ENCODE peak calls at places on chromosomes 4 and X, in nine cellular contexts. One of them, this sample, is unnamed.

GRCh38 chr4:73864365-73864764 is 4.8 kb upstream of the CXCL1 start:
- DNase-seq in lower leg skin: no peak
- DNase-seq in erythroblast: no peak
- DNase-seq in A549: no peak
- DNase-seq in adrenal gland: no peak
- DNase-seq in ovary: no peak
- DNase-seq in endothelial cell of umbilical vein: peak
- DNase-seq in esophagus squamous epithelium: no peak
- DNase-seq in thyroid gland: peak
- DNase-seq in this sample: no peak

GRCh38 chrX:69069876-69070275 is 95.4 kb downstream of the PJA1 start:
- DNase-seq in adrenal gland: no peak
- DNase-seq in endothelial cell of umbilical vein: no peak
- DNase-seq in A549: no peak
- DNase-seq in lower leg skin: peak
- DNase-seq in ovary: no peak
- DNase-seq in thyroid gland: no peak
- DNase-seq in esophagus squamous epithelium: no peak
- DNase-seq in erythroblast: no peak
- DNase-seq in this sample: no peak

GRCh38 chr4:114383721-114384120 is 214.9 kb upstream of the UGT8 start:
- DNase-seq in A549: no peak
- DNase-seq in ovary: no peak
- DNase-seq in erythroblast: no peak
- DNase-seq in adrenal gland: no peak
- DNase-seq in thyroid gland: no peak
- DNase-seq in endothelial cell of umbilical vein: peak
- DNase-seq in esophagus squamous epithelium: no peak
- DNase-seq in lower leg skin: no peak
- DNase-seq in this sample: no peak

GRCh38 chr4:70892086-70892769 is 9.9 kb upstream of the MOB1B start:
- DNase-seq in erythroblast: no peak
- DNase-seq in A549: no peak
- DNase-seq in endothelial cell of umbilical vein: no peak
- DNase-seq in adrenal gland: peak
- DNase-seq in esophagus squamous epithelium: peak
- DNase-seq in thyroid gland: peak
- DNase-seq in ovary: no peak
- DNase-seq in lower leg skin: peak
- DNase-seq in this sample: no peak

GRCh38 chrX:10108288-10108687 is 48.5 kb upstream of the CLCN4 start:
- DNase-seq in lower leg skin: no peak
- DNase-seq in adrenal gland: no peak
- DNase-seq in thyroid gland: no peak
- DNase-seq in erythroblast: no peak
- DNase-seq in esophagus squamous epithelium: no peak
- DNase-seq in ovary: no peak
- DNase-seq in A549: no peak
- DNase-seq in endothelial cell of umbilical vein: no peak
- DNase-seq in this sample: no peak

GRCh38 chrX:115289465-115289864 is at the start of gene LUZP4:
- DNase-seq in esophagus squamous epithelium: no peak
- DNase-seq in thyroid gland: no peak
- DNase-seq in erythroblast: no peak
- DNase-seq in endothelial cell of umbilical vein: no peak
- DNase-seq in A549: no peak
- DNase-seq in lower leg skin: no peak
- DNase-seq in adrenal gland: no peak
- DNase-seq in ovary: no peak
- DNase-seq in this sample: no peak

GRCh38 chrX:129622757-129623301 is 31.9 kb downstream of the APLN start:
- DNase-seq in thyroid gland: no peak
- DNase-seq in A549: no peak
- DNase-seq in ovary: no peak
- DNase-seq in adrenal gland: no peak
- DNase-seq in endothelial cell of umbilical vein: peak
- DNase-seq in erythroblast: no peak
- DNase-seq in lower leg skin: no peak
- DNase-seq in esophagus squamous epithelium: no peak
- DNase-seq in this sample: no peak

GRCh38 chr4:175412744-175413143 is 399.3 kb downstream of the GPM6A start:
- DNase-seq in lower leg skin: no peak
- DNase-seq in esophagus squamous epithelium: no peak
- DNase-seq in ovary: no peak
- DNase-seq in thyroid gland: no peak
- DNase-seq in erythroblast: no peak
- DNase-seq in endothelial cell of umbilical vein: no peak
- DNase-seq in adrenal gland: no peak
- DNase-seq in A549: no peak
- DNase-seq in this sample: no peak

GRCh38 chr4:112881842-112882241 is 167.6 kb upstream of the ANK2 start:
- DNase-seq in esophagus squamous epithelium: no peak
- DNase-seq in A549: no peak
- DNase-seq in thyroid gland: no peak
- DNase-seq in erythroblast: no peak
- DNase-seq in ovary: peak
- DNase-seq in adrenal gland: no peak
- DNase-seq in lower leg skin: no peak
- DNase-seq in endothelial cell of umbilical vein: no peak
- DNase-seq in this sample: no peak

GRCh38 chr4:21577066-21577465 is 371.5 kb downstream of the KCNIP4 start:
- DNase-seq in ovary: no peak
- DNase-seq in thyroid gland: no peak
- DNase-seq in A549: no peak
- DNase-seq in erythroblast: no peak
- DNase-seq in endothelial cell of umbilical vein: no peak
- DNase-seq in lower leg skin: no peak
- DNase-seq in adrenal gland: no peak
- DNase-seq in esophagus squamous epithelium: no peak
- DNase-seq in this sample: no peak

GRCh38 chr4:73816814-73817213 is 19.7 kb upstream of the CXCL6 start:
- DNase-seq in erythroblast: no peak
- DNase-seq in A549: no peak
- DNase-seq in esophagus squamous epithelium: no peak
- DNase-seq in adrenal gland: no peak
- DNase-seq in endothelial cell of umbilical vein: peak
- DNase-seq in lower leg skin: no peak
- DNase-seq in ovary: no peak
- DNase-seq in thyroid gland: no peak
- DNase-seq in this sample: no peak

GRCh38 chr4:26458104-26458503 is 32.2 kb downstream of the CCKAR start:
- DNase-seq in ovary: no peak
- DNase-seq in esophagus squamous epithelium: no peak
- DNase-seq in endothelial cell of umbilical vein: no peak
- DNase-seq in A549: no peak
- DNase-seq in thyroid gland: no peak
- DNase-seq in adrenal gland: no peak
- DNase-seq in erythroblast: no peak
- DNase-seq in lower leg skin: no peak
- DNase-seq in this sample: no peak

GRCh38 chr4:98283219-98284199 is 22.3 kb downstream of the RAP1GDS1 start:
- DNase-seq in lower leg skin: no peak
- DNase-seq in thyroid gland: no peak
- DNase-seq in adrenal gland: no peak
- DNase-seq in A549: no peak
- DNase-seq in erythroblast: no peak
- DNase-seq in ovary: no peak
- DNase-seq in endothelial cell of umbilical vein: no peak
- DNase-seq in esophagus squamous epithelium: no peak
- DNase-seq in this sample: no peak

GRCh38 chr4:69026974-69027373 is 69.3 kb upstream of the UGT2B7 start:
- DNase-seq in endothelial cell of umbilical vein: no peak
- DNase-seq in lower leg skin: no peak
- DNase-seq in ovary: no peak
- DNase-seq in adrenal gland: no peak
- DNase-seq in A549: no peak
- DNase-seq in thyroid gland: no peak
- DNase-seq in erythroblast: no peak
- DNase-seq in esophagus squamous epithelium: no peak
- DNase-seq in this sample: no peak

GRCh38 chr4:73413294-73413755 is 9.2 kb downstream of the ALB start:
- DNase-seq in erythroblast: no peak
- DNase-seq in thyroid gland: no peak
- DNase-seq in endothelial cell of umbilical vein: no peak
- DNase-seq in ovary: no peak
- DNase-seq in adrenal gland: no peak
- DNase-seq in esophagus squamous epithelium: no peak
- DNase-seq in A549: no peak
- DNase-seq in lower leg skin: no peak
- DNase-seq in this sample: no peak

GRCh38 chr4:30912098-30912719 is 192.0 kb downstream of the PCDH7 start:
- DNase-seq in lower leg skin: no peak
- DNase-seq in thyroid gland: no peak
- DNase-seq in erythroblast: no peak
- DNase-seq in A549: no peak
- DNase-seq in adrenal gland: no peak
- DNase-seq in endothelial cell of umbilical vein: no peak
- DNase-seq in esophagus squamous epithelium: no peak
- DNase-seq in ovary: no peak
- DNase-seq in this sample: no peak

GRCh38 chr4:158171456-158171790 is 1.4 kb downstream of the GASK1B start:
- DNase-seq in erythroblast: no peak
- DNase-seq in thyroid gland: no peak
- DNase-seq in esophagus squamous epithelium: no peak
- DNase-seq in endothelial cell of umbilical vein: peak
- DNase-seq in A549: no peak
- DNase-seq in lower leg skin: no peak
- DNase-seq in ovary: no peak
- DNase-seq in adrenal gland: no peak
- DNase-seq in this sample: no peak

GRCh38 chr4:1831331-1831730 is 24.6 kb downstream of the LETM1 start:
- DNase-seq in ovary: no peak
- DNase-seq in A549: no peak
- DNase-seq in lower leg skin: no peak
- DNase-seq in erythroblast: no peak
- DNase-seq in thyroid gland: no peak
- DNase-seq in esophagus squamous epithelium: no peak
- DNase-seq in adrenal gland: no peak
- DNase-seq in endothelial cell of umbilical vein: no peak
- DNase-seq in this sample: no peak
- TF ChIP-seq POLR2A in ovary: no peak
- TF ChIP-seq POLR2A in A549: no peak
- TF ChIP-seq POLR2A in lower leg skin: no peak
- TF ChIP-seq POLR2A in erythroblast: no peak
- TF ChIP-seq POLR2A in thyroid gland: no peak
- TF ChIP-seq POLR2A in esophagus squamous epithelium: no peak
- TF ChIP-seq POLR2A in adrenal gland: no peak
- TF ChIP-seq POLR2A in endothelial cell of umbilical vein: no peak
- TF ChIP-seq POLR2A in this sample: no peak

DNA sequence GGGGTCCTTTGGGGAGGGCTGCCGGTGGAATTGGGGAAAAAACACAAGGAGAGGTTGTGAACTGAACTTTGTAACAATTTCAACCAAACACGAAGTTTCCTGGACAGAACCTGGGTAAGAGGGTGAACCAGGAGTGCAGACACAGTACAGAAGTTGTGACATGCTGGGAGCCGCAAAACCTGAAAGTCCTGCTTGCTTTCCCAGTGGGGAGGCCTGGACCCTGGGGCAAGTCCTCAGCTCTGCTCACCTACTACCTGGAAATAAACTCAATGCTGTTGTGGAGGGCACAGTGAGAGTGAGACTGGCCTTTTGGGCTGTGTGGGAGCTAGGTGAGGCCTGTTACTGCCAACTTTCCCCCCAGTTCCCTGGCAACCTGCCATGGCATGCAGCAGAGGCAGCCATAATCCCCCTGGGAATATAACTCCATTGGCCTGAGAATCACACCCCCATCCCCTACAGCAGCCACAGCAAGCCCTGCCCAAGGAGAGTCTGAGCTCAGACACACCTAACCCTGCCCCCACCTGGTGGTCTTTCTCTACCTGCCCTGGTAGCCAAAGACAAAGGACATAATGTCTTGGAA is 162.8 kb downstream of the THOC2 start:
- DNase-seq in A549: no peak
- DNase-seq in esophagus squamous epithelium: no peak
- DNase-seq in ovary: no peak
- DNase-seq in erythroblast: no peak
- DNase-seq in lower leg skin: no peak
- DNase-seq in endothelial cell of umbilical vein: no peak
- DNase-seq in thyroid gland: no peak
- DNase-seq in adrenal gland: no peak
- DNase-seq in this sample: no peak
- TF ChIP-seq POLR2A in A549: no peak
- TF ChIP-seq POLR2A in esophagus squamous epithelium: no peak
- TF ChIP-seq POLR2A in ovary: no peak
- TF ChIP-seq POLR2A in erythroblast: no peak
- TF ChIP-seq POLR2A in lower leg skin: no peak
- TF ChIP-seq POLR2A in endothelial cell of umbilical vein: no peak
- TF ChIP-seq POLR2A in thyroid gland: no peak
- TF ChIP-seq POLR2A in adrenal gland: no peak
- TF ChIP-seq POLR2A in this sample: no peak

GRCh38 chrX:103063918-103064434 is at the start of gene BEX1:
- DNase-seq in lower leg skin: no peak
- DNase-seq in esophagus squamous epithelium: no peak
- DNase-seq in erythroblast: peak
- DNase-seq in A549: no peak
- DNase-seq in adrenal gland: peak
- DNase-seq in ovary: peak
- DNase-seq in thyroid gland: peak
- DNase-seq in endothelial cell of umbilical vein: no peak
- DNase-seq in this sample: no peak
- TF ChIP-seq POLR2A in lower leg skin: no peak
- TF ChIP-seq POLR2A in esophagus squamous epithelium: no peak
- TF ChIP-seq POLR2A in erythroblast: peak
- TF ChIP-seq POLR2A in A549: no peak
- TF ChIP-seq POLR2A in adrenal gland: peak
- TF ChIP-seq POLR2A in ovary: peak
- TF ChIP-seq POLR2A in thyroid gland: no peak
- TF ChIP-seq POLR2A in endothelial cell of umbilical vein: no peak
- TF ChIP-seq POLR2A in this sample: no peak

GRCh38 chr4:39452860-39453587 is 5.7 kb downstream of the RPL9 start:
- DNase-seq in endothelial cell of umbilical vein: no peak
- DNase-seq in thyroid gland: no peak
- DNase-seq in lower leg skin: no peak
- DNase-seq in ovary: no peak
- DNase-seq in erythroblast: no peak
- DNase-seq in adrenal gland: no peak
- DNase-seq in A549: no peak
- DNase-seq in esophagus squamous epithelium: no peak
- DNase-seq in this sample: no peak

GRCh38 chr4:39450618-39451017 is 8.1 kb downstream of the RPL9 start:
- DNase-seq in lower leg skin: no peak
- DNase-seq in thyroid gland: no peak
- DNase-seq in endothelial cell of umbilical vein: no peak
- DNase-seq in esophagus squamous epithelium: no peak
- DNase-seq in A549: no peak
- DNase-seq in erythroblast: no peak
- DNase-seq in adrenal gland: no peak
- DNase-seq in ovary: no peak
- DNase-seq in this sample: no peak

GRCh38 chr4:39451423-39452023 is 7.2 kb downstream of the RPL9 start:
- DNase-seq in ovary: no peak
- DNase-seq in adrenal gland: no peak
- DNase-seq in endothelial cell of umbilical vein: no peak
- DNase-seq in lower leg skin: no peak
- DNase-seq in thyroid gland: no peak
- DNase-seq in erythroblast: no peak
- DNase-seq in esophagus squamous epithelium: no peak
- DNase-seq in A549: no peak
- DNase-seq in this sample: no peak

GRCh38 chr4:39453738-39454137 is 5.0 kb downstream of the RPL9 start:
- DNase-seq in lower leg skin: no peak
- DNase-seq in A549: no peak
- DNase-seq in thyroid gland: no peak
- DNase-seq in erythroblast: no peak
- DNase-seq in esophagus squamous epithelium: no peak
- DNase-seq in endothelial cell of umbilical vein: no peak
- DNase-seq in adrenal gland: no peak
- DNase-seq in ovary: no peak
- DNase-seq in this sample: no peak

GRCh38 chr4:39452153-39452859 is 6.4 kb downstream of the RPL9 start:
- DNase-seq in thyroid gland: no peak
- DNase-seq in esophagus squamous epithelium: no peak
- DNase-seq in endothelial cell of umbilical vein: no peak
- DNase-seq in adrenal gland: no peak
- DNase-seq in erythroblast: no peak
- DNase-seq in A549: no peak
- DNase-seq in ovary: no peak
- DNase-seq in lower leg skin: no peak
- DNase-seq in this sample: no peak
- TF ChIP-seq POLR2A in thyroid gland: no peak
- TF ChIP-seq POLR2A in esophagus squamous epithelium: no peak
- TF ChIP-seq POLR2A in endothelial cell of umbilical vein: no peak
- TF ChIP-seq POLR2A in adrenal gland: no peak
- TF ChIP-seq POLR2A in erythroblast: no peak
- TF ChIP-seq POLR2A in A549: no peak
- TF ChIP-seq POLR2A in ovary: no peak
- TF ChIP-seq POLR2A in lower leg skin: no peak
- TF ChIP-seq POLR2A in this sample: no peak